ENCODE peak calls at places on chromosomes 1 and 21, in ten cellular contexts. One of them, this sample, is unnamed.
A peak's percentile ranks its signal among the peaks of the same experiment; 100 is the strongest.

GRCh38 chr21:43906585-43907370 is 41.8 kb downstream of the AGPAT3 start:
- DNase-seq in mucosa of descending colon: no peak
- DNase-seq in tibial artery: peak; percentile 54
- DNase-seq in NCI-H2029 treated with DMSO at 0.1 percent for 48 hours: no peak
- DNase-seq in Panc1: no peak
- DNase-seq in aorta: no peak
- DNase-seq in stimulated activated CD4-positive, alpha-beta T cell treated with anti-CD3 and anti-CD28 coated beads, Interleukin-1b, Interleukin-23, amount 100 ng/mL, for 24 hours: no peak
- DNase-seq in NCI-H146: no peak
- DNase-seq in nephron progenitor cell: no peak
- DNase-seq in AG09319: no peak
- DNase-seq in this sample: no peak

GRCh38 chr1:48223372-48224081 is 1.0 kb downstream of the SLC5A9 start:
- DNase-seq in aorta: no peak
- DNase-seq in stimulated activated CD4-positive, alpha-beta T cell treated with anti-CD3 and anti-CD28 coated beads, Interleukin-1b, Interleukin-23, amount 100 ng/mL, for 24 hours: no peak
- DNase-seq in nephron progenitor cell: no peak
- DNase-seq in NCI-H146: no peak
- DNase-seq in Panc1: no peak
- DNase-seq in tibial artery: no peak
- DNase-seq in AG09319: no peak
- DNase-seq in NCI-H2029 treated with DMSO at 0.1 percent for 48 hours: peak; percentile 65
- DNase-seq in mucosa of descending colon: no peak
- DNase-seq in this sample: no peak

GRCh38 chr1:89149229-89149628 is 23.3 kb upstream of the GBP2 start:
- DNase-seq in AG09319: no peak
- DNase-seq in nephron progenitor cell: peak; percentile 18
- DNase-seq in mucosa of descending colon: no peak
- DNase-seq in stimulated activated CD4-positive, alpha-beta T cell treated with anti-CD3 and anti-CD28 coated beads, Interleukin-1b, Interleukin-23, amount 100 ng/mL, for 24 hours: no peak
- DNase-seq in tibial artery: no peak
- DNase-seq in NCI-H146: peak; percentile 1
- DNase-seq in aorta: peak; percentile 59
- DNase-seq in NCI-H2029 treated with DMSO at 0.1 percent for 48 hours: no peak
- DNase-seq in Panc1: no peak
- DNase-seq in this sample: no peak

GRCh38 chr1:107979088-107979487 is 14.1 kb upstream of the VAV3 start:
- DNase-seq in NCI-H146: no peak
- DNase-seq in mucosa of descending colon: no peak
- DNase-seq in AG09319: no peak
- DNase-seq in Panc1: no peak
- DNase-seq in tibial artery: no peak
- DNase-seq in nephron progenitor cell: no peak
- DNase-seq in aorta: no peak
- DNase-seq in NCI-H2029 treated with DMSO at 0.1 percent for 48 hours: no peak
- DNase-seq in stimulated activated CD4-positive, alpha-beta T cell treated with anti-CD3 and anti-CD28 coated beads, Interleukin-1b, Interleukin-23, amount 100 ng/mL, for 24 hours: no peak
- DNase-seq in this sample: peak; percentile 11

GRCh38 chr1:35838693-35839245 is 31.0 kb downstream of the AGO4 start:
- DNase-seq in tibial artery: no peak
- DNase-seq in nephron progenitor cell: no peak
- DNase-seq in NCI-H146: no peak
- DNase-seq in mucosa of descending colon: no peak
- DNase-seq in NCI-H2029 treated with DMSO at 0.1 percent for 48 hours: no peak
- DNase-seq in AG09319: no peak
- DNase-seq in Panc1: no peak
- DNase-seq in aorta: no peak
- DNase-seq in stimulated activated CD4-positive, alpha-beta T cell treated with anti-CD3 and anti-CD28 coated beads, Interleukin-1b, Interleukin-23, amount 100 ng/mL, for 24 hours: no peak
- DNase-seq in this sample: no peak

GRCh38 chr1:41351262-41352151 is 9.7 kb upstream of the FOXO6 start:
- DNase-seq in NCI-H146: no peak
- DNase-seq in AG09319: no peak
- DNase-seq in Panc1: no peak
- DNase-seq in NCI-H2029 treated with DMSO at 0.1 percent for 48 hours: no peak
- DNase-seq in aorta: no peak
- DNase-seq in nephron progenitor cell: no peak
- DNase-seq in mucosa of descending colon: no peak
- DNase-seq in stimulated activated CD4-positive, alpha-beta T cell treated with anti-CD3 and anti-CD28 coated beads, Interleukin-1b, Interleukin-23, amount 100 ng/mL, for 24 hours: no peak
- DNase-seq in tibial artery: peak; percentile 16
- DNase-seq in this sample: no peak

GRCh38 chr1:246492611-246493245 is 14.4 kb downstream of the SMYD3 start:
- DNase-seq in stimulated activated CD4-positive, alpha-beta T cell treated with anti-CD3 and anti-CD28 coated beads, Interleukin-1b, Interleukin-23, amount 100 ng/mL, for 24 hours: peak; percentile 14
- DNase-seq in Panc1: peak; percentile 39
- DNase-seq in nephron progenitor cell: peak; percentile 73
- DNase-seq in mucosa of descending colon: no peak
- DNase-seq in aorta: no peak
- DNase-seq in tibial artery: no peak
- DNase-seq in NCI-H146: peak; percentile 73
- DNase-seq in AG09319: peak; percentile 49
- DNase-seq in NCI-H2029 treated with DMSO at 0.1 percent for 48 hours: peak; percentile 64
- DNase-seq in this sample: no peak

GRCh38 chr1:117284408-117285215 is 73.9 kb upstream of the VTCN1 start:
- DNase-seq in Panc1: peak; percentile 17
- DNase-seq in mucosa of descending colon: no peak
- DNase-seq in AG09319: peak; percentile 51
- DNase-seq in nephron progenitor cell: no peak
- DNase-seq in tibial artery: no peak
- DNase-seq in NCI-H2029 treated with DMSO at 0.1 percent for 48 hours: peak; percentile 21
- DNase-seq in NCI-H146: peak; percentile 74
- DNase-seq in aorta: no peak
- DNase-seq in stimulated activated CD4-positive, alpha-beta T cell treated with anti-CD3 and anti-CD28 coated beads, Interleukin-1b, Interleukin-23, amount 100 ng/mL, for 24 hours: no peak
- DNase-seq in this sample: no peak

GRCh38 chr1:60639287-60639686 is 443.1 kb upstream of the NFIA start:
- DNase-seq in NCI-H146: no peak
- DNase-seq in Panc1: no peak
- DNase-seq in AG09319: no peak
- DNase-seq in nephron progenitor cell: no peak
- DNase-seq in NCI-H2029 treated with DMSO at 0.1 percent for 48 hours: no peak
- DNase-seq in stimulated activated CD4-positive, alpha-beta T cell treated with anti-CD3 and anti-CD28 coated beads, Interleukin-1b, Interleukin-23, amount 100 ng/mL, for 24 hours: no peak
- DNase-seq in mucosa of descending colon: no peak
- DNase-seq in aorta: no peak
- DNase-seq in tibial artery: no peak
- DNase-seq in this sample: no peak

GRCh38 chr1:89261926-89262540 is 10.6 kb downstream of the GBP5 start:
- DNase-seq in Panc1: no peak
- DNase-seq in aorta: peak; percentile 48
- DNase-seq in NCI-H2029 treated with DMSO at 0.1 percent for 48 hours: peak; percentile 88
- DNase-seq in stimulated activated CD4-positive, alpha-beta T cell treated with anti-CD3 and anti-CD28 coated beads, Interleukin-1b, Interleukin-23, amount 100 ng/mL, for 24 hours: no peak
- DNase-seq in nephron progenitor cell: no peak
- DNase-seq in AG09319: no peak
- DNase-seq in tibial artery: no peak
- DNase-seq in NCI-H146: peak; percentile 28
- DNase-seq in mucosa of descending colon: peak; percentile 41
- DNase-seq in this sample: no peak

GRCh38 chr1:70142120-70142519 is 63.3 kb downstream of the LRRC40 start:
- DNase-seq in aorta: no peak
- DNase-seq in AG09319: no peak
- DNase-seq in Panc1: no peak
- DNase-seq in NCI-H2029 treated with DMSO at 0.1 percent for 48 hours: no peak
- DNase-seq in tibial artery: no peak
- DNase-seq in NCI-H146: no peak
- DNase-seq in nephron progenitor cell: no peak
- DNase-seq in stimulated activated CD4-positive, alpha-beta T cell treated with anti-CD3 and anti-CD28 coated beads, Interleukin-1b, Interleukin-23, amount 100 ng/mL, for 24 hours: no peak
- DNase-seq in mucosa of descending colon: no peak
- DNase-seq in this sample: no peak

GRCh38 chr1:71587961-71588360 is 507.1 kb upstream of the ZRANB2 start:
- DNase-seq in mucosa of descending colon: no peak
- DNase-seq in nephron progenitor cell: no peak
- DNase-seq in Panc1: no peak
- DNase-seq in aorta: no peak
- DNase-seq in stimulated activated CD4-positive, alpha-beta T cell treated with anti-CD3 and anti-CD28 coated beads, Interleukin-1b, Interleukin-23, amount 100 ng/mL, for 24 hours: no peak
- DNase-seq in NCI-H2029 treated with DMSO at 0.1 percent for 48 hours: peak; percentile 19
- DNase-seq in tibial artery: no peak
- DNase-seq in AG09319: peak; percentile 18
- DNase-seq in NCI-H146: peak; percentile 67
- DNase-seq in this sample: no peak

GRCh38 chr1:5481889-5482288 is 510.3 kb downstream of the NPHP4 start:
- DNase-seq in aorta: no peak
- DNase-seq in nephron progenitor cell: peak; percentile 28
- DNase-seq in mucosa of descending colon: no peak
- DNase-seq in Panc1: no peak
- DNase-seq in AG09319: no peak
- DNase-seq in NCI-H146: no peak
- DNase-seq in tibial artery: no peak
- DNase-seq in stimulated activated CD4-positive, alpha-beta T cell treated with anti-CD3 and anti-CD28 coated beads, Interleukin-1b, Interleukin-23, amount 100 ng/mL, for 24 hours: no peak
- DNase-seq in NCI-H2029 treated with DMSO at 0.1 percent for 48 hours: no peak
- DNase-seq in this sample: no peak

GRCh38 chr1:182286761-182287160 is 104.8 kb downstream of the GLUL start:
- DNase-seq in Panc1: no peak
- DNase-seq in NCI-H146: no peak
- DNase-seq in aorta: no peak
- DNase-seq in nephron progenitor cell: no peak
- DNase-seq in mucosa of descending colon: no peak
- DNase-seq in stimulated activated CD4-positive, alpha-beta T cell treated with anti-CD3 and anti-CD28 coated beads, Interleukin-1b, Interleukin-23, amount 100 ng/mL, for 24 hours: no peak
- DNase-seq in NCI-H2029 treated with DMSO at 0.1 percent for 48 hours: no peak
- DNase-seq in tibial artery: no peak
- DNase-seq in AG09319: no peak
- DNase-seq in this sample: no peak

GRCh38 chr1:54220004-54220811 is 20.2 kb downstream of the MRPL37 start:
- DNase-seq in mucosa of descending colon: peak; percentile 59
- DNase-seq in aorta: peak; percentile 74
- DNase-seq in NCI-H2029 treated with DMSO at 0.1 percent for 48 hours: no peak
- DNase-seq in stimulated activated CD4-positive, alpha-beta T cell treated with anti-CD3 and anti-CD28 coated beads, Interleukin-1b, Interleukin-23, amount 100 ng/mL, for 24 hours: no peak
- DNase-seq in Panc1: no peak
- DNase-seq in nephron progenitor cell: no peak
- DNase-seq in NCI-H146: no peak
- DNase-seq in AG09319: peak; percentile 62
- DNase-seq in tibial artery: peak; percentile 83
- DNase-seq in this sample: no peak

GRCh38 chr21:45618846-45619485 is 24.6 kb upstream of the PCBP3 start:
- DNase-seq in aorta: peak; percentile 19
- DNase-seq in mucosa of descending colon: no peak
- DNase-seq in nephron progenitor cell: no peak
- DNase-seq in AG09319: no peak
- DNase-seq in stimulated activated CD4-positive, alpha-beta T cell treated with anti-CD3 and anti-CD28 coated beads, Interleukin-1b, Interleukin-23, amount 100 ng/mL, for 24 hours: no peak
- DNase-seq in Panc1: no peak
- DNase-seq in NCI-H146: no peak
- DNase-seq in NCI-H2029 treated with DMSO at 0.1 percent for 48 hours: no peak
- DNase-seq in tibial artery: peak; percentile 51
- DNase-seq in this sample: no peak

GRCh38 chr1:154697710-154698109 is 89.7 kb upstream of the ADAR start:
- DNase-seq in AG09319: no peak
- DNase-seq in NCI-H146: no peak
- DNase-seq in stimulated activated CD4-positive, alpha-beta T cell treated with anti-CD3 and anti-CD28 coated beads, Interleukin-1b, Interleukin-23, amount 100 ng/mL, for 24 hours: no peak
- DNase-seq in NCI-H2029 treated with DMSO at 0.1 percent for 48 hours: no peak
- DNase-seq in Panc1: no peak
- DNase-seq in tibial artery: no peak
- DNase-seq in mucosa of descending colon: no peak
- DNase-seq in aorta: no peak
- DNase-seq in nephron progenitor cell: no peak
- DNase-seq in this sample: no peak

GRCh38 chr1:53585565-53585964 is 126.4 kb downstream of the DMRTB1 start:
- DNase-seq in mucosa of descending colon: no peak
- DNase-seq in aorta: no peak
- DNase-seq in NCI-H146: no peak
- DNase-seq in nephron progenitor cell: no peak
- DNase-seq in Panc1: no peak
- DNase-seq in tibial artery: peak; percentile 40
- DNase-seq in NCI-H2029 treated with DMSO at 0.1 percent for 48 hours: no peak
- DNase-seq in AG09319: no peak
- DNase-seq in stimulated activated CD4-positive, alpha-beta T cell treated with anti-CD3 and anti-CD28 coated beads, Interleukin-1b, Interleukin-23, amount 100 ng/mL, for 24 hours: no peak
- DNase-seq in this sample: no peak

GRCh38 chr1:173206816-173207595 is at the start of gene TNFSF4:
- DNase-seq in tibial artery: no peak
- DNase-seq in aorta: peak; percentile 51
- DNase-seq in mucosa of descending colon: no peak
- DNase-seq in nephron progenitor cell: no peak
- DNase-seq in NCI-H146: no peak
- DNase-seq in AG09319: no peak
- DNase-seq in Panc1: no peak
- DNase-seq in NCI-H2029 treated with DMSO at 0.1 percent for 48 hours: no peak
- DNase-seq in stimulated activated CD4-positive, alpha-beta T cell treated with anti-CD3 and anti-CD28 coated beads, Interleukin-1b, Interleukin-23, amount 100 ng/mL, for 24 hours: no peak
- DNase-seq in this sample: peak; percentile 29

GRCh38 chr1:216168481-216169005 is 254.7 kb downstream of the USH2A start:
- DNase-seq in Panc1: no peak
- DNase-seq in stimulated activated CD4-positive, alpha-beta T cell treated with anti-CD3 and anti-CD28 coated beads, Interleukin-1b, Interleukin-23, amount 100 ng/mL, for 24 hours: no peak
- DNase-seq in nephron progenitor cell: no peak
- DNase-seq in NCI-H146: no peak
- DNase-seq in aorta: no peak
- DNase-seq in mucosa of descending colon: no peak
- DNase-seq in tibial artery: no peak
- DNase-seq in AG09319: no peak
- DNase-seq in NCI-H2029 treated with DMSO at 0.1 percent for 48 hours: no peak
- DNase-seq in this sample: no peak

GRCh38 chr1:172630060-172630818 is 28.7 kb upstream of the FASLG start:
- DNase-seq in aorta: no peak
- DNase-seq in tibial artery: no peak
- DNase-seq in NCI-H2029 treated with DMSO at 0.1 percent for 48 hours: no peak
- DNase-seq in Panc1: no peak
- DNase-seq in nephron progenitor cell: no peak
- DNase-seq in NCI-H146: no peak
- DNase-seq in stimulated activated CD4-positive, alpha-beta T cell treated with anti-CD3 and anti-CD28 coated beads, Interleukin-1b, Interleukin-23, amount 100 ng/mL, for 24 hours: no peak
- DNase-seq in AG09319: no peak
- DNase-seq in mucosa of descending colon: no peak
- DNase-seq in this sample: no peak

GRCh38 chr1:220113136-220113695 is 19.3 kb downstream of the IARS2 start:
- DNase-seq in Panc1: no peak
- DNase-seq in mucosa of descending colon: no peak
- DNase-seq in NCI-H2029 treated with DMSO at 0.1 percent for 48 hours: no peak
- DNase-seq in stimulated activated CD4-positive, alpha-beta T cell treated with anti-CD3 and anti-CD28 coated beads, Interleukin-1b, Interleukin-23, amount 100 ng/mL, for 24 hours: no peak
- DNase-seq in tibial artery: no peak
- DNase-seq in nephron progenitor cell: no peak
- DNase-seq in AG09319: no peak
- DNase-seq in aorta: no peak
- DNase-seq in NCI-H146: peak; percentile 13
- DNase-seq in this sample: no peak

GRCh38 chr1:103372866-103373265 is 152.6 kb upstream of the RNPC3 start:
- DNase-seq in tibial artery: no peak
- DNase-seq in aorta: no peak
- DNase-seq in AG09319: no peak
- DNase-seq in NCI-H146: no peak
- DNase-seq in NCI-H2029 treated with DMSO at 0.1 percent for 48 hours: no peak
- DNase-seq in Panc1: no peak
- DNase-seq in stimulated activated CD4-positive, alpha-beta T cell treated with anti-CD3 and anti-CD28 coated beads, Interleukin-1b, Interleukin-23, amount 100 ng/mL, for 24 hours: no peak
- DNase-seq in nephron progenitor cell: no peak
- DNase-seq in mucosa of descending colon: no peak
- DNase-seq in this sample: no peak

GRCh38 chr1:16072616-16073484 is 601 bp downstream of the FAM131C start:
- DNase-seq in NCI-H146: peak; percentile 29
- DNase-seq in aorta: no peak
- DNase-seq in stimulated activated CD4-positive, alpha-beta T cell treated with anti-CD3 and anti-CD28 coated beads, Interleukin-1b, Interleukin-23, amount 100 ng/mL, for 24 hours: no peak
- DNase-seq in Panc1: no peak
- DNase-seq in mucosa of descending colon: no peak
- DNase-seq in tibial artery: no peak
- DNase-seq in AG09319: no peak
- DNase-seq in nephron progenitor cell: peak; percentile 48
- DNase-seq in NCI-H2029 treated with DMSO at 0.1 percent for 48 hours: no peak
- DNase-seq in this sample: peak; percentile 31

GRCh38 chr1:183609313-183609712 is 19.1 kb upstream of the NCF2 start:
- DNase-seq in tibial artery: peak; percentile 82
- DNase-seq in aorta: peak; percentile 84
- DNase-seq in NCI-H146: peak; percentile 20
- DNase-seq in nephron progenitor cell: no peak
- DNase-seq in NCI-H2029 treated with DMSO at 0.1 percent for 48 hours: no peak
- DNase-seq in stimulated activated CD4-positive, alpha-beta T cell treated with anti-CD3 and anti-CD28 coated beads, Interleukin-1b, Interleukin-23, amount 100 ng/mL, for 24 hours: no peak
- DNase-seq in Panc1: no peak
- DNase-seq in mucosa of descending colon: no peak
- DNase-seq in AG09319: peak; percentile 66
- DNase-seq in this sample: peak; percentile 43

This sample was measured in stimulated activated naive B cell treated with anti-CD40 and anti-IgM and Interleukin-4, amounts not matched to agents 10 μg/mL and 1 μg/mL and 100 μg/mL, for 72 hours.